ENCODE peak calls at places on chromosomes 3 and 15, in four cellular contexts. O is dorsolateral prefrontal cortex, H is RKO, X is psoas muscle. B is an unnamed sample.

GRCh38 chr3:187567026-187567425 is 103.2 kb downstream of the SST start:
- DNase-seq in H (no peak), O (no peak), X (no peak), B (no peak)

GRCh38 chr3:148930785-148931184 is 60.6 kb upstream of the GYG1 start:
- DNase-seq in X (no peak), H (no peak), O (no peak), B (peak; percentile 72)

GRCh38 chr3:175591375-175591774 is 732.2 kb downstream of the NAALADL2 start:
- DNase-seq in X (no peak), O (no peak), H (no peak), B (no peak)

GRCh38 chr3:71504250-71505036 is 79.1 kb downstream of the FOXP1 start:
- DNase-seq in O (no peak), H (peak; percentile 95), X (no peak), B (peak; percentile 92)

GRCh38 chr3:141434255-141434654 is 52.6 kb upstream of the RASA2 start:
- DNase-seq in X (no peak), O (no peak), H (no peak), B (no peak)

GRCh38 chr15:88113909-88114308 is 142.6 kb downstream of the NTRK3 start:
- DNase-seq in O (no peak), H (no peak), X (no peak), B (no peak)

GRCh38 chr15:50315814-50316630 is 39.0 kb downstream of the GABPB1 start:
- DNase-seq in H (peak; percentile 70), O (no peak), X (no peak), B (peak; percentile 21)

GRCh38 chr15:49815937-49816336 is 195.1 kb downstream of the DTWD1 start:
- DNase-seq in H (no peak), X (no peak), O (peak; percentile 44), B (peak; percentile 77)

GRCh38 chr3:124873241-124873640 is 13.9 kb downstream of the ITGB5 start:
- DNase-seq in X (no peak), O (no peak), H (no peak), B (peak; percentile 14)

GRCh38 chr3:53613111-53613510 is 118.7 kb downstream of the CACNA1D start:
- DNase-seq in H (no peak), X (no peak), O (no peak), B (no peak)

GRCh38 chr3:66693461-66693912 is 192.7 kb upstream of the LRIG1 start:
- DNase-seq in H (no peak), X (peak; percentile 68), O (peak; percentile 51), B (peak; percentile 16)

GRCh38 chr3:32542807-32543206 is 27.9 kb downstream of the DYNC1LI1 start:
- DNase-seq in O (no peak), X (no peak), H (no peak), B (no peak)

GRCh38 chr3:185473290-185473815 is 25.5 kb downstream of the TMEM41A start:
- DNase-seq in O (no peak), H (peak; percentile 57), X (no peak), B (no peak)

GRCh38 chr15:42129364-42129763 is 27.1 kb downstream of the PLA2G4F start:
- DNase-seq in H (peak; percentile 3), O (no peak), X (no peak), B (no peak)

GRCh38 chr3:122700193-122700592 is 19.6 kb downstream of the PARP14 start:
- DNase-seq in O (no peak), X (no peak), H (no peak), B (no peak)

GRCh38 chr3:49462222-49462621 is 7.8 kb upstream of the DAG1 start:
- DNase-seq in H (peak; percentile 66), O (no peak), X (no peak), B (peak; percentile 36)

GRCh38 chr15:42736793-42737528 is at the start of gene CDAN1:
- DNase-seq in X (peak; percentile 97), H (peak; percentile 86), O (peak; percentile 92), B (peak; percentile 95)

GRCh38 chr15:27725733-27726132 is 373.4 kb downstream of the OCA2 start:
- DNase-seq in H (no peak), O (no peak), X (no peak), B (no peak)

GRCh38 chr15:76310470-76311070 is 699 bp downstream of the ETFA start:
- DNase-seq in H (peak; percentile 26), X (no peak), O (peak; percentile 41), B (peak; percentile 49)

GRCh38 chr15:87943629-87944028 is 312.9 kb downstream of the NTRK3 start:
- DNase-seq in O (no peak), X (no peak), H (no peak), B (no peak)

GRCh38 chr15:40435331-40436089 is 5.2 kb upstream of the BAHD1 start:
- DNase-seq in O (no peak), H (no peak), X (peak; percentile 37), B (no peak)

GRCh38 chr3:31213869-31214486 is 318.7 kb upstream of the STT3B start:
- DNase-seq in X (no peak), O (no peak), H (no peak), B (no peak)

GRCh38 chr15:60396964-60397771 is 618 bp downstream of the ANXA2 start:
- DNase-seq in H (peak; percentile 92), X (peak; percentile 90), O (no peak), B (peak; percentile 90)

GRCh38 chr3:34260266-34260990 is 462.0 kb downstream of the PDCD6IP start:
- DNase-seq in H (peak; percentile 50), X (no peak), O (no peak), B (no peak)

GRCh38 chr3:162641317-162641716 is 1144.7 kb downstream of the OTOL1 start:
- DNase-seq in H (no peak), O (no peak), X (no peak), B (no peak)

GRCh38 chr3:196927571-196928453 is 14.5 kb downstream of the NCBP2 start:
- DNase-seq in X (no peak), O (no peak), H (peak; percentile 34), B (peak; percentile 18)

GRCh38 chr3:141104151-141104741 is 53.1 kb downstream of the SPSB4 start:
- DNase-seq in H (no peak), X (peak; percentile 35), O (peak; percentile 45), B (no peak)

GRCh38 chr15:70018646-70019600 is 78.8 kb downstream of the TLE3 start:
- DNase-seq in O (no peak), H (no peak), X (no peak), B (no peak)

GRCh38 chr3:25897019-25897418 is 107.1 kb downstream of the OXSM start:
- DNase-seq in O (no peak), H (peak; percentile 21), X (no peak), B (no peak)

GRCh38 chr3:193944161-193944884 is 191.6 kb upstream of the HES1 start:
- DNase-seq in H (no peak), O (no peak), X (no peak), B (no peak)

GRCh38 chr15:89936051-89936792 is 23.5 kb upstream of the ARPIN start:
- DNase-seq in H (no peak), O (no peak), X (no peak), B (no peak)

GRCh38 chr3:191328963-191329653 is at the start of gene CCDC50:
- DNase-seq in H (peak; percentile 83), X (peak; percentile 93), O (peak; percentile 85), B (peak; percentile 92)

GRCh38 chr15:77138167-77138522 is 67.2 kb upstream of the TSPAN3 start:
- DNase-seq in X (no peak), O (no peak), H (peak; percentile 27), B (peak; percentile 58)

GRCh38 chr3:14832975-14833722 is 14.4 kb downstream of the FGD5 start:
- DNase-seq in X (no peak), H (no peak), O (no peak), B (no peak)

GRCh38 chr3:195767792-195768191 is 43.9 kb downstream of the MUC4 start:
- DNase-seq in H (no peak), X (no peak), O (no peak), B (no peak)

GRCh38 chr15:67242665-67243064 is 11.8 kb downstream of the AAGAB start:
- DNase-seq in H (no peak), X (no peak), O (no peak), B (peak; percentile 37)

GRCh38 chr3:124780356-124780755 is 50.1 kb downstream of the UMPS start:
- DNase-seq in X (peak; percentile 88), H (no peak), O (no peak), B (no peak)

B was measured in foreskin fibroblast.